ENCODE peak calls at places on chromosomes 5 and 9, in six cellular contexts. X is natural killer cell; Z is ovary; U is stimulated activated CD4-positive, alpha-beta T cell treated with anti-CD3 and anti-CD28 coated beads, Interleukin-12 subunit alpha, Interleukin-12 subunit beta, amount 100 ng/mL, for 24 hours; P is NCI-H1092 treated with DMSO at 0.1 percent for 48 hours; Y is stimulated activated CD8-positive, alpha-beta memory T cell treated with anti-CD3 and anti-CD28 coated beads, Interleukin-2, amount 100 ng/mL, for 1 hour. N is an unnamed sample.

GRCh38 chr9:38326122-38326521 is 66.4 kb upstream of the ALDH1B1 start:
- DNase-seq in X (no peak), Z (no peak), U (no peak), P (no peak), Y (no peak), N (no peak)

GRCh38 chr5:150044334-150044681 is 42.0 kb downstream of the CSF1R start:
- DNase-seq in X (no peak), Z (no peak), U (no peak), P (no peak), Y (no peak), N (peak)

GRCh38 chr9:130159814-130160670 is 12.2 kb upstream of the NCS1 start:
- DNase-seq in X (no peak), Z (no peak), U (no peak), P (peak), Y (no peak), N (no peak)

GRCh38 chr9:117485176-117485575 is 70.3 kb upstream of the ASTN2 start:
- DNase-seq in X (no peak), Z (no peak), U (no peak), P (no peak), Y (no peak), N (no peak)

GRCh38 chr9:113926211-113926610 is 50.1 kb downstream of the ZNF618 start:
- DNase-seq in X (no peak), Z (no peak), U (no peak), P (no peak), Y (no peak), N (no peak)

GRCh38 chr5:78855026-78855425 is 130.1 kb downstream of the ARSB start:
- DNase-seq in X (no peak), Z (no peak), U (no peak), P (no peak), Y (no peak), N (no peak)

GRCh38 chr5:112125910-112126309 is 293.2 kb downstream of the EPB41L4A start:
- DNase-seq in X (no peak), Z (no peak), U (no peak), P (no peak), Y (no peak), N (no peak)

GRCh38 chr9:15622596-15622995 is 69.8 kb downstream of the CCDC171 start:
- DNase-seq in X (no peak), Z (no peak), U (no peak), P (peak), Y (no peak), N (peak)

N was measured in cardiac muscle cell.